ENCODE peak calls at places on chromosome 18, in four cellular contexts. S is ovary, F is NCI-H460, T is neural crest cell. C is an unnamed sample.

GRCh38 chr18:48566588-48566987 is 27.8 kb downstream of the CTIF start:
- DNase-seq in S (no peak), F (no peak), T (no peak), C (no peak)

GRCh38 chr18:58578835-58579560 is 49.9 kb downstream of the ALPK2 start:
- DNase-seq in S (no peak), F (peak; percentile 66), T (no peak), C (no peak)

GRCh38 chr18:78514910-78515670 is 464.5 kb upstream of the SALL3 start:
- DNase-seq in S (no peak), F (no peak), T (no peak), C (no peak)

GRCh38 chr18:10564975-10565773 is 39.3 kb downstream of the NAPG start:
- DNase-seq in S (no peak), F (no peak), T (no peak), C (no peak)

GRCh38 chr18:55320399-55321255 is 267.4 kb downstream of the TCF4 start:
- DNase-seq in S (no peak), F (no peak), T (no peak), C (no peak)

GRCh38 chr18:45046961-45047360 is 366.3 kb downstream of the SETBP1 start:
- DNase-seq in S (no peak), F (no peak), T (no peak), C (no peak)

GRCh38 chr18:59556265-59556664 is 141.0 kb downstream of the CCBE1 start:
- DNase-seq in S (no peak), F (no peak), T (no peak), C (no peak)

GRCh38 chr18:10271481-10271880 is 183.0 kb upstream of the APCDD1 start:
- DNase-seq in S (no peak), F (no peak), T (no peak), C (no peak)

GRCh38 chr18:10768221-10768620 is 242.4 kb downstream of the NAPG start:
- DNase-seq in S (no peak), F (no peak), T (no peak), C (no peak)

GRCh38 chr18:37577051-37577611 is 11.5 kb upstream of the CELF4 start:
- DNase-seq in S (no peak), F (no peak), T (no peak), C (peak; percentile 85)

GRCh38 chr18:75533954-75534353 is 106.5 kb upstream of the SMIM21 start:
- DNase-seq in S (no peak), F (no peak), T (no peak), C (no peak)

GRCh38 chr18:3119401-3120323 is 100.1 kb downstream of the MYOM1 start:
- DNase-seq in S (no peak), F (peak; percentile 33), T (no peak), C (no peak)

GRCh38 chr18:56200381-56200831 is 438.0 kb downstream of the TXNL1 start:
- DNase-seq in S (no peak), F (no peak), T (no peak), C (no peak)

GRCh38 chr18:58603365-58604067 is 25.4 kb downstream of the ALPK2 start:
- DNase-seq in S (no peak), F (no peak), T (no peak), C (no peak)

GRCh38 chr18:3449702-3450357 is at the start of gene TGIF1:
- DNase-seq in S (peak; percentile 86), F (peak; percentile 73), T (peak; percentile 59), C (no peak)

GRCh38 chr18:23871410-23871809 is 143.1 kb upstream of the TTC39C start:
- DNase-seq in S (no peak), F (no peak), T (no peak), C (no peak)

GRCh38 chr18:55280515-55280914 is 307.5 kb downstream of the TCF4 start:
- DNase-seq in S (no peak), F (no peak), T (no peak), C (no peak)

GRCh38 chr18:32707586-32707985 is 65.2 kb downstream of the KLHL14 start:
- DNase-seq in S (no peak), F (no peak), T (no peak), C (no peak)

GRCh38 chr18:34222025-34222395 is 2.7 kb downstream of the NOL4 start:
- DNase-seq in S (no peak), F (no peak), T (no peak), C (no peak)

GRCh38 chr18:23204589-23205235 is 69.4 kb downstream of the CABLES1 start:
- DNase-seq in S (no peak), F (no peak), T (no peak), C (no peak)

GRCh38 chr18:46341989-46342525 is 237.9 kb downstream of the HAUS1 start:
- DNase-seq in S (no peak), F (no peak), T (no peak), C (no peak)

GRCh38 chr18:31736630-31737029 is 24.1 kb downstream of the SLC25A52 start:
- DNase-seq in S (no peak), F (no peak), T (no peak), C (no peak)

GRCh38 chr18:55699233-55699765 is 111.3 kb upstream of the TCF4 start:
- DNase-seq in S (no peak), F (no peak), T (no peak), C (no peak)

GRCh38 chr18:80247403-80247916 is at the start of gene PARD6G:
- DNase-seq in S (peak; percentile 93), F (peak; percentile 54), T (peak; percentile 77), C (no peak)

GRCh38 chr18:26133652-26134051 is at the start of gene PSMA8:
- DNase-seq in S (peak; percentile 27), F (no peak), T (no peak), C (no peak)

GRCh38 chr18:49021433-49022129 is 70.8 kb upstream of the SMAD7 start:
- DNase-seq in S (no peak), F (no peak), T (no peak), C (no peak)

GRCh38 chr18:75189696-75190095 is 19.2 kb downstream of the PTGR3 start:
- DNase-seq in S (no peak), F (no peak), T (no peak), C (no peak)

GRCh38 chr18:35122586-35123224 is 81.5 kb downstream of the MAPRE2 start:
- DNase-seq in S (no peak), F (no peak), T (peak; percentile 26), C (no peak)

GRCh38 chr18:46917108-46917807 is at the start of the genes KATNAL2 and PIAS2:
- DNase-seq in S (peak; percentile 82), F (peak; percentile 41), T (peak; percentile 69), C (peak; percentile 27)

GRCh38 chr18:48573632-48574293 is 34.9 kb downstream of the CTIF start:
- DNase-seq in S (no peak), F (no peak), T (no peak), C (no peak)

GRCh38 chr18:25230658-25231326 is 121.2 kb downstream of the ZNF521 start:
- DNase-seq in S (peak; percentile 83), F (no peak), T (no peak), C (no peak)

GRCh38 chr18:54880706-54881105 is 52.4 kb downstream of the RAB27B start:
- DNase-seq in S (no peak), F (no peak), T (no peak), C (peak; percentile 1)

GRCh38 chr18:46097853-46098615 is at the start of gene ATP5F1A:
- DNase-seq in S (peak; percentile 90), F (peak; percentile 54), T (peak; percentile 76), C (peak; percentile 42)

GRCh38 chr18:9771261-9771976 is 63.3 kb downstream of the RAB31 start:
- DNase-seq in S (peak; percentile 81), F (peak; percentile 53), T (peak; percentile 98), C (peak; percentile 52)

GRCh38 chr18:23133860-23134779 is 1.2 kb upstream of the CABLES1 start:
- DNase-seq in S (no peak), F (no peak), T (no peak), C (no peak)

GRCh38 chr18:26453370-26454030 is 94.9 kb downstream of the KCTD1 start:
- DNase-seq in S (no peak), F (no peak), T (no peak), C (no peak)